ENCODE peak calls at places on chromosomes 12 and 14, in five cellular contexts. L is lung; T is NT2/D1; D is CD8-positive, alpha-beta memory T cell; E is H9. K is an unnamed sample.

GRCh38 chr14:105389976-105390848 is 8.1 kb upstream of the TEX22 start:
- DNase-seq in L (no peak), T (no peak), D (peak; percentile 36), E (no peak), K (no peak)

GRCh38 chr14:103916636-103917262 is 11.5 kb upstream of the TDRD9 start:
- DNase-seq in L (no peak), T (no peak), D (no peak), E (no peak), K (no peak)

GRCh38 chr14:52553671-52554575 is 1.3 kb downstream of the GPR137C start:
- DNase-seq in L (peak; percentile 80), T (peak; percentile 30), D (peak; percentile 93), E (peak; percentile 56), K (peak; percentile 90)

GRCh38 chr14:68607081-68607851 is 185.6 kb downstream of the ZFP36L1 start:
- DNase-seq in L (no peak), T (no peak), D (no peak), E (no peak), K (no peak)

GRCh38 chr12:12228402-12228801 is 38.4 kb downstream of the LRP6 start:
- DNase-seq in L (no peak), T (no peak), D (no peak), E (peak; percentile 52), K (no peak)

GRCh38 chr12:1282670-1283361 is 291.8 kb downstream of the ERC1 start:
- DNase-seq in L (no peak), T (peak; percentile 25), D (no peak), E (no peak), K (no peak)

GRCh38 chr12:108640802-108641445 is 7.2 kb upstream of the SELPLG start:
- DNase-seq in L (no peak), T (no peak), D (no peak), E (peak; percentile 26), K (peak; percentile 34)

GRCh38 chr12:2358986-2359658 is 306.3 kb downstream of the CACNA1C start:
- DNase-seq in L (no peak), T (no peak), D (no peak), E (no peak), K (peak; percentile 27)

GRCh38 chr12:6072302-6072752 is 52.1 kb downstream of the VWF start:
- DNase-seq in L (no peak), T (no peak), D (no peak), E (no peak), K (no peak)

GRCh38 chr14:80117876-80118275 is 93.4 kb downstream of the DIO2 start:
- DNase-seq in L (no peak), T (no peak), D (no peak), E (no peak), K (no peak)

GRCh38 chr12:8108808-8109398 is 14.5 kb upstream of the CLEC4A start:
- DNase-seq in L (peak; percentile 74), T (peak; percentile 95), D (peak; percentile 86), E (peak; percentile 77), K (peak; percentile 83)

GRCh38 chr12:53820503-53820902 is 68.7 kb upstream of the CISTR start:
- DNase-seq in L (no peak), T (no peak), D (no peak), E (no peak), K (peak; percentile 18)

GRCh38 chr14:100116134-100116533 is 43.3 kb downstream of the DEGS2 start:
- DNase-seq in L (no peak), T (no peak), D (no peak), E (no peak), K (no peak)

GRCh38 chr12:240566-240965 is 22.1 kb downstream of the SLC6A13 start:
- DNase-seq in L (no peak), T (no peak), D (no peak), E (peak; percentile 15), K (no peak)

GRCh38 chr12:27922591-27923139 is 49.9 kb downstream of the PTHLH start:
- DNase-seq in L (no peak), T (no peak), D (no peak), E (no peak), K (peak; percentile 70)

GRCh38 chr12:66239295-66239694 is 50.3 kb downstream of the IRAK3 start:
- DNase-seq in L (no peak), T (peak; percentile 13), D (no peak), E (no peak), K (no peak)

DNA sequence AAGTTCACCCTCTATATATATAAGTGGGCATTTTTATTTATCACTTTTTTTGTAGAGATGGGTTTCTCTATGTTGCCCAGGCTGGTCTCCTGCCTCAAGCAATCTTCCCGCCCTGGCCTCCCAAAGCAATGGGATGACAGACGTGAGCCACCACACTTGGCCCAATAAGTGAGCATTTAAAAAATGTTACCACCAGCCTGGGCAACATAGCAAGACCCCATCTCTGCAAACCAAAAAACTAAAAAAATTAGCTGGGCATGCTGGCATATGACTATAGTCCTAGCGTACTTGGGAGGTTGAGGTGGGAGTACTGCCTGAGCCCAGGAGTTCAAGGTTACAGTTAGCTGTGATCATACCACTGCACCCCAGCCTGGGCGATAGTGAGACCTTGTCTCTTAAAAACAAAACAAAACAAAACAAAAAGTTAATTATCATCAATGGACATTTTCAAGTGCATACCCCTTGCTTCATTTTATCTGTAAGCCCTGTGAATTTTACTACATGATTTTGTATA is 23.7 kb downstream of the UBE2N start:
- DNase-seq in L (no peak), T (no peak), D (no peak), E (no peak), K (no peak)
- H3K4me1 ChIP-seq in L (peaks cover 4% of the 10 kb centered on the region), T (peaks cover 4% of the 10 kb centered on the region), D (peaks cover 66% of the 10 kb centered on the region), E (peaks cover 2% of the 10 kb centered on the region), K (peaks cover 39% of the 10 kb centered on the region)

GRCh38 chr14:54651018-54651351 is 84.1 kb downstream of the SAMD4A start:
- DNase-seq in L (no peak), T (no peak), D (no peak), E (no peak), K (no peak)
- H3K4me1 ChIP-seq in L (peaks cover 13% of the 10 kb centered on the region), T (peaks cover 4% of the 10 kb centered on the region), D (no peaks in the 10 kb centered on the region), E (peaks cover 23% of the 10 kb centered on the region), K (peaks cover 25% of the 10 kb centered on the region)

GRCh38 chr14:54572316-54572715 is 5.4 kb downstream of the SAMD4A start:
- DNase-seq in L (no peak), T (peak; percentile 39), D (no peak), E (peak; percentile 60), K (peak; percentile 53)
- H3K4me1 ChIP-seq in L (peaks cover 5% of the 10 kb centered on the region), T (peaks cover 2% of the 10 kb centered on the region), D (peaks cover 4% of the 10 kb centered on the region), E (no peaks in the 10 kb centered on the region), K (peaks cover 61% of the 10 kb centered on the region)

DNA sequence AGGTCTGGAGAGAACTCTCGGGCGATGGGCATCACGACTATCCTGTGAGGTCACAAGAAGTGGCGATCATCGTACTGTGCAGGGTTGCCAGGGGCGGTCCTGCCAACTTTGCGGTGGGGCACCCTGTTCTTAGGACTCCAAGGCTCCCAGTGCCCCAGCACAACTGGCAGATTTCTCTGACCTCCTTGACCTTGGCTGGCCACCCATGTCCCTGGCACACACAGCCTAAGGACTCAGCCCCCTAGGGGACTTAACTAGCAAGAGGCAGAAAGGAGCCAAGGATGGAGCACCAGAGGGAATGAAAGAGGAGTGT is 13.6 kb downstream of the SLC48A1 start:
- DNase-seq in L (no peak), T (no peak), D (no peak), E (no peak), K (no peak)
- H3K4me1 ChIP-seq in L (no peaks in the 10 kb centered on the region), T (no peaks in the 10 kb centered on the region), D (no peaks in the 10 kb centered on the region), E (no peaks in the 10 kb centered on the region), K (no peaks in the 10 kb centered on the region)

DNA sequence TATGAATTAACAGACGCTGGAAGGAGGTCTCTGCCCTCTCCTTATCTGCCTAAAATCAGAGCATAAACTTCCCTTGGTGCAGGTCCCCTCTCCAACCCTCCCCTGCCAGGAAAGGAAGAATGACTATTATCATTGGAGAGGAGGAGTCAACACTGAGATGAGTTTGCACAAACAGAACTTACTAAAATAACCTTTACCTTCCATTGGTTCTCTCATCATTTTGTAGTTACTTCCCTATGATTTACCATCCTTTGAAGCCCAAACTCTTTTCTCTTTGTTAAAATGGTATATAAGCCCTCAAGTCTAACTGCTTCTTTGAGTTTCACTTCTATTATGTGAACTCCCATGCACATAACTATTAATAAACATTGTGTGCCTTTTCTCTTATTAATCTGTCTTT is 64.2 kb upstream of the EEA1 start:
- DNase-seq in L (no peak), T (no peak), D (no peak), E (no peak), K (no peak)
- H3K4me1 ChIP-seq in L (no peaks in the 10 kb centered on the region), T (no peaks in the 10 kb centered on the region), D (no peaks in the 10 kb centered on the region), E (no peaks in the 10 kb centered on the region), K (peaks cover 16% of the 10 kb centered on the region)

GRCh38 chr12:49949866-49950265 is 671 bp upstream of the AQP2 start:
- DNase-seq in L (no peak), T (no peak), D (no peak), E (no peak), K (no peak)

GRCh38 chr12:49952396-49953055 is 2.0 kb downstream of the AQP2 start:
- DNase-seq in L (no peak), T (no peak), D (no peak), E (no peak), K (no peak)

GRCh38 chr12:49949124-49949845 is 1.3 kb upstream of the AQP2 start:
- DNase-seq in L (no peak), T (no peak), D (no peak), E (no peak), K (no peak)

GRCh38 chr12:49951411-49952105 is 1.0 kb downstream of the AQP2 start:
- DNase-seq in L (no peak), T (no peak), D (no peak), E (no peak), K (no peak)

DNA sequence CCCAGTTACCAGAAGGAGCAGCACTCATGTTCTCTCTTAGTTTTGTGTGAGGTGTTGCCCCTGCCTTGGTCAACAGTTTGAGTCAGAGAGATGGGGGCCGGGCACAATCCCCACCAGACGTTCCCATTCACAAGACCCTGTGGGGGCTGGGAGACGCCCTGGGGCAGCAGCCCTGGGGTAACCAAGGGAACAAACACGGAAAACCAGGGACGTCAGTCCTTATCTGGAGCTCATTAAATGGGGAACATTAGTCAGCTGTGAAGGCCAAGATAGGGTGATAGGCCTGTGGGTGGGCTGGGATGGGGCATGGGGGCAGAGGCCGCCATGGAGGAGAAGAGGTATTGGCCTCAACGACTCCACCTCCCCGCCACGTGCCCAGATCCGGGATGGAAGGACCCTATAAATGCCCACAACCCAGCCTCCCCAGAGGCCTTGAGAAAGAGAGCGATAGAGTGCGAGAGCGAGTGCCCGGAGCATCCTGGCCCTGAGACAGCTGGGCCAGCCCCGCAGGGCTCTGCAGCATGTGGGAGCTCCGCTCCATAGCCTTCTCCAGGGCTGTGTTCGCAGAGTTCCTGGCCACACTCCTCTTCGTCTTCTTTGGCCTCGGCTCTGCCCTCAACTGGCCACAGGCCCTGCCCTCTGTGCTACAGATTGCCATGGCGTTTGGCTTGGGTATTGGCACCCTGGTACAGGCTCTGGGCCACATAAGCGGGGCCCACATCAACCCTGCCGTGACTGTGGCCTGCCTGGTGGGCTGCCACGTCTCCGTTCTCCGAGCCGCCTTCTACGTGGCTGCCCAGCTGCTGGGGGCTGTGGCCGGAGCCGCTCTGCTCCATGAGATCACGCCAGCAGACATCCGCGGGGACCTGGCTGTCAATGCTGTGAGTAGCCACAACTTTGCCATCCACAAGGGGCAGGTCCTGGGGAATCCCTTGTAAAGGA is at the start of gene AQP2:
- DNase-seq in L (no peak), T (no peak), D (no peak), E (no peak), K (peak; percentile 64)
- H3K4me1 ChIP-seq in L (peaks cover 3% of the 10 kb centered on the region), T (peaks cover 16% of the 10 kb centered on the region), D (peaks cover 3% of the 10 kb centered on the region), E (no peaks in the 10 kb centered on the region), K (no peaks in the 10 kb centered on the region)

GRCh38 chr14:22977684-22978486 is 4.5 kb downstream of the AJUBA start:
- DNase-seq in L (peak; percentile 84), T (peak; percentile 92), D (no peak), E (peak; percentile 92), K (peak; percentile 89)
- H3K4me1 ChIP-seq in L (peaks cover 18% of the 10 kb centered on the region), T (peaks cover 29% of the 10 kb centered on the region), D (peaks cover 13% of the 10 kb centered on the region), E (peaks cover 20% of the 10 kb centered on the region), K (peaks cover 40% of the 10 kb centered on the region)